ENCODE peak calls at places on chromosomes 7 and 10, in four cellular contexts. Y is neuronal stem cell, D is H9, R is mesenchymal stem cell. X is an unnamed sample.

GRCh38 chr7:144818516-144818915 is 17.3 kb downstream of the TPK1 start:
- DNase-seq in Y (no peak), D (no peak), R (no peak), X (no peak)

GRCh38 chr7:142150869-142151268 is 39.4 kb downstream of the MGAM2 start:
- DNase-seq in Y (no peak), D (no peak), R (no peak), X (no peak)

GRCh38 chr7:113790025-113790424 is 128.8 kb downstream of the PPP1R3A start:
- DNase-seq in Y (no peak), D (no peak), R (no peak), X (no peak)

GRCh38 chr7:95549818-95550529 is 46.3 kb downstream of the PDK4 start:
- DNase-seq in Y (no peak), D (no peak), R (peak; percentile 81), X (peak; percentile 86)

GRCh38 chr7:116918744-116919143 is 34.6 kb upstream of the ST7 start:
- DNase-seq in Y (no peak), D (no peak), R (no peak), X (no peak)

GRCh38 chr10:30176182-30176581 is 116.8 kb upstream of the JCAD start:
- DNase-seq in Y (no peak), D (no peak), R (peak; percentile 76), X (no peak)

GRCh38 chr7:50651227-50651989 is 86.2 kb upstream of the DDC start:
- DNase-seq in Y (no peak), D (no peak), R (peak; percentile 25), X (peak; percentile 45)

GRCh38 chr7:18081617-18082016 is 54.0 kb upstream of the PRPS1L1 start:
- DNase-seq in Y (no peak), D (no peak), R (no peak), X (no peak)

GRCh38 chr10:59088912-59089573 is 87.4 kb upstream of the PHYHIPL start:
- DNase-seq in Y (no peak), D (no peak), R (no peak), X (no peak)

GRCh38 chr10:74189999-74190421 is 39.0 kb downstream of the ADK start:
- DNase-seq in Y (no peak), D (no peak), R (peak; percentile 90), X (peak; percentile 74)

GRCh38 chr7:100804681-100805431 is 22.5 kb downstream of the EPHB4 start:
- DNase-seq in Y (no peak), D (no peak), R (no peak), X (peak; percentile 91)

GRCh38 chr10:66218981-66219587 is 706.8 kb upstream of the LRRTM3 start:
- DNase-seq in Y (no peak), D (no peak), R (no peak), X (no peak)

GRCh38 chr10:79238606-79239005 is 108.7 kb upstream of the PPIF start:
- DNase-seq in Y (no peak), D (no peak), R (no peak), X (peak; percentile 44)

GRCh38 chr7:135980665-135981180 is 3.6 kb upstream of the MTPN start:
- DNase-seq in Y (no peak), D (no peak), R (peak; percentile 75), X (no peak)

GRCh38 chr10:86974484-86974883 is 6.2 kb downstream of the ADIRF start:
- DNase-seq in Y (no peak), D (no peak), R (no peak), X (peak; percentile 68)

GRCh38 chr7:4149645-4150044 is 532.5 kb upstream of the FOXK1 start:
- DNase-seq in Y (no peak), D (no peak), R (no peak), X (no peak)
- H4K91ac ChIP-seq in Y (no peak overlapping the region), D (no peak overlapping the region), R (no peak overlapping the region), X (no peak overlapping the region)

DNA sequence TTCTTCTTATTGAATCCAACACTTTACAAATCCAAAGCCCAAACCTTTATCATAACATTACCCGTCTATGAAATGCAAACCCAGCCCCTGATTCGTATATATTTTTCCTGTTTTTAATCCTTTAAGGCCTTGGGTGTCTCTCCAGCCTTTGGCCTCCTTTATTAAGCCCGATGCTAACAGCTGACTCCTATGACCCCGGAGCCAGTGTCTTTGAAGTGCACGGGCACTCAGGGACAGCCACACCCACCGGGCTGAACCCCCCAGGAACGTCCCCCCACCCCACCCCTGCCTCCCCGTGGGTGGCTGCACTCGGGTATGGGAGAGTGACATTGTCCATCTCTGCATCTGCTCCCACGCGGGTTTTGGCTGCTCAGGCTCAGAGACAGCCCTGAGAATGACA is 210.6 kb downstream of the SKIDA1 start:
- DNase-seq in Y (no peak), D (no peak), R (no peak), X (no peak)
- H2AK5ac ChIP-seq in Y (peak overlapping the region; percentile 3), D (no peak overlapping the region), R (peak overlapping the region; percentile 92), X (peak overlapping the region; percentile 11)

GRCh38 chr10:123103944-123104343 is 31.8 kb upstream of the HMX3 start:
- DNase-seq in Y (no peak), D (peak; percentile 46), R (no peak), X (no peak)
- H2BK12ac ChIP-seq in Y (no peak overlapping the region), D (no peak overlapping the region), R (no peak overlapping the region), X (no peak overlapping the region)

GRCh38 chr7:114931656-114932011 is 9.7 kb downstream of the MDFIC start:
- DNase-seq in Y (no peak), D (no peak), R (no peak), X (no peak)

GRCh38 chr7:114928060-114928459 is 6.2 kb downstream of the MDFIC start:
- DNase-seq in Y (no peak), D (no peak), R (no peak), X (no peak)

GRCh38 chr7:114930829-114931655 is 9.1 kb downstream of the MDFIC start:
- DNase-seq in Y (no peak), D (no peak), R (no peak), X (peak; percentile 29)

GRCh38 chr7:114929570-114929969 is 7.7 kb downstream of the MDFIC start:
- DNase-seq in Y (no peak), D (no peak), R (no peak), X (no peak)

GRCh38 chr7:114930107-114930521 is 8.2 kb downstream of the MDFIC start:
- DNase-seq in Y (peak; percentile 41), D (peak; percentile 50), R (peak; percentile 43), X (no peak)
- H4K91ac ChIP-seq in Y (no peak overlapping the region), D (no peak overlapping the region), R (no peak overlapping the region), X (no peak overlapping the region)

DNA sequence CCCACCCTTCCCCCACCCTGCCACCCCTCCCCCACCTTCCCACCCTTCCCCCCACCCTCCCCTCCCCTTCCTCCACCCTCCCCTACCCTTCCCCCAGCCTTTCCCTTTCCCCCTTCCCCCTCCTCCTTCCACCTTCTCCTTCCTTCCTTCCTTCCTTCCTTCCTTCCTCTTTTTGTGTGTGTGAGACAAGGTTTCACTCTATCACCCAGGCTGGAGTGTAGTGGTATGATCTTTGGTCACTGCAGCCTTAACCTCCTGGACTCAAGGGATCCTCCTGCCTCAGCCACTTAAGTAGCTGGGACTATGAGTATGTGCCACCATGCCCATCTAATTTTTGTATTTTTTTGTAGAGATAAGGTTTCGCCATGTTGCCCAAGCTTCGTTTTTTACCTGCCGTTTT is 35.2 kb downstream of the CYP17A1 start:
- DNase-seq in Y (no peak), D (no peak), R (peak; percentile 27), X (peak; percentile 28)
- H2AK5ac ChIP-seq in Y (no peak overlapping the region), D (no peak overlapping the region), R (no peak overlapping the region), X (no peak overlapping the region)

GRCh38 chr10:6581750-6582697 is 1.9 kb upstream of the PRKCQ start:
- DNase-seq in Y (no peak), D (peak; percentile 70), R (no peak), X (no peak)

GRCh38 chr10:6579904-6580278 is at the start of gene PRKCQ:
- DNase-seq in Y (no peak), D (peak; percentile 59), R (peak; percentile 52), X (no peak)

GRCh38 chr10:6578221-6579192 is 1.6 kb downstream of the PRKCQ start:
- DNase-seq in Y (no peak), D (no peak), R (no peak), X (no peak)

GRCh38 chr10:6580279-6581029 is 378 bp upstream of the PRKCQ start:
- DNase-seq in Y (peak; percentile 78), D (peak; percentile 83), R (peak; percentile 69), X (peak; percentile 53)

GRCh38 chr10:6579193-6579903 is 728 bp downstream of the PRKCQ start:
- DNase-seq in Y (no peak), D (no peak), R (no peak), X (no peak)
- H2BK12ac ChIP-seq in Y (no peak overlapping the region), D (no peak overlapping the region), R (no peak overlapping the region), X (no peak overlapping the region)

X was measured in trophoblast cell.